ENCODE peak calls at places on chromosome 1, in eight cellular contexts. Y is colonic mucosa; L is sigmoid colon; D is CD8-positive, alpha-beta memory T cell; U is body of pancreas; X is epithelial cell of esophagus; E is neuronal stem cell; W is endothelial cell of umbilical vein. Q is an unnamed sample.

GRCh38 chr1:114295321-114295720 is 141.7 kb upstream of the SYT6 start:
- DNase-seq in E (no peak), U (no peak), W (no peak), D (no peak), X (no peak), L (no peak), Y (no peak), Q (no peak)

GRCh38 chr1:61097326-61097725 is 15.0 kb downstream of the NFIA start:
- DNase-seq in E (no peak), X (peak), L (no peak), W (peak), D (no peak), U (no peak), Y (no peak), Q (no peak)

GRCh38 chr1:201184734-201185453 is 5.7 kb upstream of the IGFN1 start:
- DNase-seq in U (peak), D (no peak), L (no peak), W (peak), X (peak), E (peak), Y (no peak), Q (peak)

GRCh38 chr1:73593379-73593778 is 604.6 kb downstream of the LRRIQ3 start:
- DNase-seq in L (no peak), E (no peak), D (no peak), X (peak), U (peak), W (peak), Y (peak), Q (peak)

GRCh38 chr1:110086959-110087358 is 16.5 kb upstream of the ALX3 start:
- DNase-seq in X (no peak), U (no peak), L (no peak), Y (no peak), D (no peak), W (no peak), E (no peak), Q (no peak)

GRCh38 chr1:119587328-119587727 is 60.7 kb downstream of the ZNF697 start:
- DNase-seq in Y (no peak), W (peak), D (no peak), E (no peak), U (no peak), L (no peak), X (no peak), Q (peak)

GRCh38 chr1:199909137-199909536 is 118.4 kb upstream of the NR5A2 start:
- DNase-seq in D (no peak), X (peak), Y (no peak), U (no peak), E (no peak), W (peak), L (no peak), Q (no peak)

GRCh38 chr1:9108056-9108665 is 20.7 kb downstream of the GPR157 start:
- DNase-seq in W (no peak), E (no peak), U (no peak), Y (no peak), X (no peak), L (peak), D (no peak), Q (no peak)

GRCh38 chr1:199691540-199691939 is 336.0 kb upstream of the NR5A2 start:
- DNase-seq in W (peak), D (no peak), X (peak), E (no peak), Y (no peak), L (no peak), U (no peak), Q (peak)

GRCh38 chr1:30377230-30378022 is 346.0 kb downstream of the MATN1 start:
- DNase-seq in L (peak), D (no peak), W (no peak), Y (no peak), U (no peak), E (no peak), X (no peak), Q (no peak)

GRCh38 chr1:205137901-205138300 is 16.1 kb upstream of the RBBP5 start:
- DNase-seq in E (no peak), U (no peak), W (no peak), X (no peak), D (no peak), Y (no peak), L (no peak), Q (no peak)

GRCh38 chr1:179137623-179138235 is 55.9 kb downstream of the TOR3A start:
- DNase-seq in X (peak), Y (no peak), W (no peak), D (no peak), E (no peak), U (no peak), L (no peak), Q (no peak)

GRCh38 chr1:240998024-240998423 is 359.0 kb downstream of the RGS7 start:
- DNase-seq in L (no peak), X (no peak), U (no peak), D (no peak), W (peak), Y (no peak), E (no peak), Q (no peak)

GRCh38 chr1:110309139-110309538 is 30.0 kb upstream of the RBM15 start:
- DNase-seq in E (no peak), X (peak), Y (no peak), U (no peak), W (no peak), L (no peak), D (no peak), Q (no peak)

GRCh38 chr1:14987829-14988603 is 165.5 kb upstream of the TMEM51 start:
- DNase-seq in L (peak), Y (no peak), U (no peak), E (no peak), D (no peak), W (no peak), X (no peak), Q (no peak)

GRCh38 chr1:61887921-61888564 is 145.8 kb downstream of the PATJ start:
- DNase-seq in D (no peak), Y (no peak), U (no peak), L (peak), W (no peak), E (no peak), X (no peak), Q (no peak)

GRCh38 chr1:87869563-87869962 is 540.9 kb downstream of the LMO4 start:
- DNase-seq in D (no peak), W (peak), X (peak), E (no peak), Y (no peak), U (no peak), L (no peak), Q (no peak)

GRCh38 chr1:7046314-7046713 is 261.1 kb downstream of the CAMTA1 start:
- DNase-seq in Y (no peak), E (peak), L (no peak), D (no peak), U (peak), X (peak), W (peak), Q (no peak)

GRCh38 chr1:50967416-50968020 is 2.5 kb upstream of the CDKN2C start:
- DNase-seq in L (no peak), Y (no peak), D (no peak), W (peak), X (no peak), E (no peak), U (no peak), Q (no peak)

GRCh38 chr1:14915356-14916054 is 238.0 kb upstream of the TMEM51 start:
- DNase-seq in Y (peak), U (peak), D (peak), E (peak), W (peak), L (no peak), X (peak), Q (peak)

GRCh38 chr1:91804546-91805023 is 81.4 kb downstream of the TGFBR3 start:
- DNase-seq in X (peak), L (no peak), D (peak), U (no peak), W (no peak), E (no peak), Y (no peak), Q (peak)

GRCh38 chr1:9867408-9868243 is 42.4 kb downstream of the CTNNBIP1 start:
- DNase-seq in W (peak), L (peak), E (peak), Y (peak), X (peak), D (peak), U (peak), Q (peak)

GRCh38 chr1:166911624-166912023 is 35.6 kb upstream of the TADA1 start:
- DNase-seq in D (no peak), Y (no peak), L (no peak), E (no peak), X (no peak), U (no peak), W (no peak), Q (no peak)

GRCh38 chr1:107451735-107452134 is 310.9 kb downstream of the NTNG1 start:
- DNase-seq in Y (no peak), E (no peak), W (no peak), X (no peak), D (no peak), U (no peak), L (no peak), Q (no peak)

GRCh38 chr1:206524739-206525364 is 17.5 kb downstream of the RASSF5 start:
- DNase-seq in L (peak), U (no peak), D (no peak), E (no peak), X (peak), W (no peak), Y (no peak), Q (no peak)

DNA sequence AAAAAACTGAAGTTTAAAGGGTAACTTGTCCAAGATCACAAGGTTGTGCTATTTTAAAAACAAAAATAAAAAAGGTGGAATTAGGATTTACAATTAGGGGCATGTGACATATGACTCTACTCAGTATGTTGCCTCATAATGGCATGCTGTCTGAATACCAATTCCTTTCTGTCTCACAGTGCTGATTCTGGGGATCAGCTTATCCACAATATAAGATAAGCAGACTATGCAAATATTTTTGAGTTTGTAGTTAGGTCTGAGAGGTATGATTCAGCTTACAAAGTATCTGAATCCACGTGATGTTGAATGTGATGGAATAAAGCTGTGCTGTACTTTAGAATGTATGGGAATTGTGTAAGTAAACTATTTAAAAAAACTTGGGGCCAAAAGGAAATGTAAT is 216.6 kb downstream of the HHIPL2 start:
- DNase-seq in L (no peak), U (no peak), E (no peak), X (peak), D (no peak), W (no peak), Y (no peak), Q (peak)
- H3K4me3 ChIP-seq in L (no peak), U (no peak), E (no peak), X (no peak), D (no peak), W (no peak), Y (no peak), Q (no peak)

DNA sequence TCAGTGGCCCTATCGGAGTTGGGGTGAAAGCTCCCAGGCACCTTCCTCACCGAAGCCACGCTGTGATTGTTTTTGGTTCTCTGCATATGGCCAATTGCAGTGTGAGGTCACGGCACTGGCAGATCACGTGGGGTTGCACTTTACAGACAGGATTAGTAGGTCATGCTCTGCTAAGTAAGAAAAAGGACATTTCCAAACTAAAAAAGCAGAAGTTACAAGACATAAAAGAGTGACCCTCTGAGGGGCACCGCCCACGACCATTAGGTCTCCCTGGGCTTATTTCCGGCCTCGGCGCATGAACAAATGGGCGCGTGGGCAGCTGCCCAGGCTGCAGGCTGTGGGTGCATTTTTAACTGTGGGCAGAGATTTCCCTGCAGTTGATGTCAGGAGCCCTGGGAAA is 2.0 kb downstream of the CAPN9 start:
- DNase-seq in Y (no peak), X (no peak), D (no peak), U (no peak), L (no peak), E (no peak), W (no peak), Q (no peak)
- H3K4me3 ChIP-seq in Y (no peak), X (no peak), D (no peak), U (no peak), L (no peak), E (no peak), W (no peak), Q (no peak)

GRCh38 chr1:153566414-153567371 is 1.0 kb upstream of the S100A2 start:
- DNase-seq in X (peak), L (peak), W (peak), E (peak), U (peak), D (peak), Y (peak), Q (peak)

GRCh38 chr1:153567621-153568366 is 2.1 kb upstream of the S100A2 start:
- DNase-seq in Y (peak), W (peak), X (peak), D (no peak), E (no peak), L (no peak), U (peak), Q (no peak)

GRCh38 chr1:153569465-153569864 is 3.8 kb upstream of the S100A2 start:
- DNase-seq in W (no peak), U (no peak), X (no peak), Y (no peak), L (no peak), D (no peak), E (no peak), Q (no peak)

GRCh38 chr1:153570874-153571273 is 5.2 kb upstream of the S100A2 start:
- DNase-seq in E (no peak), U (no peak), Y (no peak), W (no peak), X (no peak), D (no peak), L (no peak), Q (no peak)

DNA sequence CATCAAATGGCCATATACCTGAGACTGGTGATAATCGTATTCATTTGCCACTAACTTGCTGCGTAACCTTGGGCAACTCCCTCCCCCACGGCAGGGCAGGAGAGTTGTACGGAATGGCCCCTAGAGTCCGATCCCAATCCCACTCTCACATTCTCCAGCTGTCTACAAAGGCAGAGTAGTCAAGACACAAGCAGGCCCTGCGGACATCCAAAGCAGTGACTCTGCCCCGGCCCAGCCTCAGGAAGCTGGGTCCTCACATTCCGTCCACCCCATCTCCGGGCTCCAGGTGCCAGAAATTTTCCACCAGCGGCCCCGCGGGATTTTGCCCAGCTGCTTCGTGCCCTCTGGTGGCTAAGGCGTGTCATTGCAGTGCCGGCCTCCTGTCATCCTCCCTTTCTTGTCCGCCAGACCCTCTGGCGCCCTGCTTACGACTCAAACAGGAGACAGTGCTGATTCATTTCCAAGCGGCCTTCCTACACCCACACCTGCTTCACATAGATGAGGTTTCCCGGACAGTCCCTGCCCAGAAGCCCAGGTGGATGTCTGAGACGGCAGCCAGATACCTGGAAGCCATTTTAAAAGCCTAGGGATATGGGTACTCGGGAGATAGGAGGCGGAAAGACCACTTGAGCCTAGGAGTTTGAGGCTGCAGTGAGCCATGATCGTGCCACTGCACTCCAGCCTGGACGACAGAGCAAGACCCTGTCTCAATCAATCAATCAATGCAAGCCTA is 2.9 kb upstream of the S100A2 start:
- DNase-seq in L (peak), E (peak), X (peak), D (peak), W (peak), U (peak), Y (peak), Q (peak)
- H3K4me3 ChIP-seq in L (peak), E (no peak), X (peak), D (peak), W (no peak), U (no peak), Y (no peak), Q (no peak)

DNA sequence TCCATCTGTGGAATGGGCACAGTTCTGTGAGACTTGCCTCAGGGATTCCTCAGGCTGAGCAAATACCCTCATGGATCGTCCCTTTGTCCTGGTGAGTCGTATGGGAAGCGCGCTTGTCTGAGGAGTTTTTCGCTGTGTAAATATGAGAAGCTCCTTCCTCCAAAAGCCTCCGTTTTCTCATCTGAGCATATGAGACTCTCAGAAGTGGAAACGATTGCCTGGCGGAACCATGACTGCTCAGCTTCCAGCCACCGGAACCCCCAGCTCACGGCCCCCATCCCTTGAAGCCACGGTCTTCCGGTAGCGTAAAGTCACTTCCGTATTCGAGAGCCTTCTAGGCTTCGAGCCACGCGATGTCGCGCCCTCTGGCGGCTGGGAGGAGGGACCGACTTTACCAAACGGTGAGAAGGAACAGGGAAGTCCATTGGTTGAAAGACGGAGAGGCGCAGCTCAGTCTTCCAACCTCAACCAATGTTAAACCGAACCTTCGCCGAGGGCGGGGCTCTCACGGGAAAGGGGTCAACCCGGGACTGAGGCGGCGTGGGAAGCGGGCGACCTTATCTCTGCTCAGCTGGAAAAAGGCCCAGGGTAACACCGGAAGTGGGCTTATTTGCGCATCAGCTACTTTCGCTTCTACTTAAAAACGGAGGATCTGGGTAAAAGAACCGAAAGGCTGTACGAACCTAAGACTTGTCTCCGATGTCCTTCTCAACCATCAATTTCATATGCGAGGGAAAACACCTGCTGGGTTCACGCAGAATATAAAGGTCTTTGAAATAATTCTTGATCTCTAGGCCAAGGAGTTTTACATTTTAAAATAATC is 46.3 kb downstream of the AZIN2 start:
- DNase-seq in D (peak), Y (peak), L (peak), U (peak), E (peak), X (peak), W (peak), Q (peak)
- H3K4me3 ChIP-seq in D (peak), Y (peak), L (peak), U (peak), E (peak), X (peak), W (peak), Q (peak)